ENCODE peak calls at places on chromosome 6, in four cellular contexts. One of them, this sample, is unnamed.

GRCh38 chr6:27178860-27179259 is 68.6 kb upstream of the PRSS16 start:
- DNase-seq in K562: no peak
- DNase-seq in HCT116: no peak
- DNase-seq in H1: no peak
- DNase-seq in this sample: no peak

GRCh38 chr6:111456208-111456607 is 26.8 kb downstream of the REV3L start:
- DNase-seq in H1: no peak
- DNase-seq in HCT116: no peak
- DNase-seq in K562: no peak
- DNase-seq in this sample: no peak

GRCh38 chr6:39983193-39983592 is 48.9 kb upstream of the MOCS1 start:
- DNase-seq in K562: no peak
- DNase-seq in H1: no peak
- DNase-seq in HCT116: no peak
- DNase-seq in this sample: no peak

GRCh38 chr6:162973975-162974374 is 246.2 kb downstream of the PACRG start:
- DNase-seq in K562: no peak
- DNase-seq in H1: no peak
- DNase-seq in HCT116: no peak
- DNase-seq in this sample: no peak

GRCh38 chr6:112272799-112273198 is 18.4 kb upstream of the LAMA4 start:
- DNase-seq in H1: no peak
- DNase-seq in K562: no peak
- DNase-seq in HCT116: no peak
- DNase-seq in this sample: no peak

GRCh38 chr6:82144852-82145332 is 102.7 kb downstream of the IBTK start:
- DNase-seq in H1: no peak
- DNase-seq in HCT116: peak
- DNase-seq in K562: no peak
- DNase-seq in this sample: peak

GRCh38 chr6:13535306-13535705 is 39.1 kb upstream of the SIRT5 start:
- DNase-seq in H1: no peak
- DNase-seq in HCT116: no peak
- DNase-seq in K562: no peak
- DNase-seq in this sample: no peak

GRCh38 chr6:29762051-29762450 is 38.8 kb downstream of the HLA-F start:
- DNase-seq in HCT116: no peak
- DNase-seq in H1: no peak
- DNase-seq in K562: no peak
- DNase-seq in this sample: no peak

GRCh38 chr6:337782-338464 is 45.6 kb downstream of the DUSP22 start:
- DNase-seq in H1: no peak
- DNase-seq in HCT116: no peak
- DNase-seq in K562: no peak
- DNase-seq in this sample: no peak

GRCh38 chr6:108163644-108164536 is 1.9 kb upstream of the NR2E1 start:
- DNase-seq in H1: no peak
- DNase-seq in K562: no peak
- DNase-seq in HCT116: no peak
- DNase-seq in this sample: no peak

GRCh38 chr6:106512048-106512957 is 117.0 kb downstream of the RTN4IP1 start:
- DNase-seq in H1: peak
- DNase-seq in HCT116: no peak
- DNase-seq in K562: no peak
- DNase-seq in this sample: peak

GRCh38 chr6:138310294-138310693 is 67.4 kb upstream of the SMIM28 start:
- DNase-seq in H1: no peak
- DNase-seq in HCT116: no peak
- DNase-seq in K562: no peak
- DNase-seq in this sample: no peak

GRCh38 chr6:19210849-19211590 is 626.1 kb upstream of the ID4 start:
- DNase-seq in K562: peak
- DNase-seq in HCT116: no peak
- DNase-seq in H1: peak
- DNase-seq in this sample: peak

GRCh38 chr6:49553353-49553752 is 2.9 kb downstream of the C6orf141 start:
- DNase-seq in H1: no peak
- DNase-seq in K562: no peak
- DNase-seq in HCT116: peak
- DNase-seq in this sample: no peak

GRCh38 chr6:24740861-24741260 is 21.9 kb upstream of the C6orf62 start:
- DNase-seq in H1: no peak
- DNase-seq in K562: no peak
- DNase-seq in HCT116: no peak
- DNase-seq in this sample: no peak

GRCh38 chr6:89985744-89986493 is 91.7 kb downstream of the GJA10 start:
- DNase-seq in H1: no peak
- DNase-seq in HCT116: no peak
- DNase-seq in K562: peak
- DNase-seq in this sample: no peak

GRCh38 chr6:11325431-11325830 is 93.0 kb upstream of the NEDD9 start:
- DNase-seq in HCT116: no peak
- DNase-seq in K562: no peak
- DNase-seq in H1: no peak
- DNase-seq in this sample: no peak

GRCh38 chr6:13427838-13428527 is 59.4 kb downstream of the GFOD1 start:
- DNase-seq in HCT116: no peak
- DNase-seq in K562: peak
- DNase-seq in H1: no peak
- DNase-seq in this sample: no peak

GRCh38 chr6:160973856-160974255 is 17.7 kb upstream of the MAP3K4 start:
- DNase-seq in HCT116: no peak
- DNase-seq in K562: no peak
- DNase-seq in H1: no peak
- DNase-seq in this sample: no peak

GRCh38 chr6:163538331-163538730 is 123.8 kb downstream of the QKI start:
- DNase-seq in HCT116: no peak
- DNase-seq in K562: no peak
- DNase-seq in H1: no peak
- DNase-seq in this sample: no peak

GRCh38 chr6:17816921-17817611 is 110.3 kb upstream of the NUP153 start:
- DNase-seq in K562: no peak
- DNase-seq in HCT116: no peak
- DNase-seq in H1: no peak
- DNase-seq in this sample: no peak

GRCh38 chr6:93419304-93420162 is at the start of gene EPHA7:
- DNase-seq in H1: peak
- DNase-seq in K562: peak
- DNase-seq in HCT116: no peak
- DNase-seq in this sample: peak

GRCh38 chr6:138546733-138547185 is 47.5 kb upstream of the NHSL1 start:
- DNase-seq in H1: no peak
- DNase-seq in HCT116: no peak
- DNase-seq in K562: no peak
- DNase-seq in this sample: no peak

GRCh38 chr6:169652896-169653295 is 48.9 kb downstream of the WDR27 start:
- DNase-seq in K562: no peak
- DNase-seq in H1: no peak
- DNase-seq in HCT116: no peak
- DNase-seq in this sample: no peak

GRCh38 chr6:15453186-15453585 is 207.3 kb downstream of the JARID2 start:
- DNase-seq in HCT116: no peak
- DNase-seq in K562: no peak
- DNase-seq in H1: no peak
- DNase-seq in this sample: no peak

GRCh38 chr6:43468748-43469681 is 8.4 kb upstream of the TJAP1 start:
- DNase-seq in H1: no peak
- DNase-seq in HCT116: no peak
- DNase-seq in K562: no peak
- DNase-seq in this sample: peak

DNA sequence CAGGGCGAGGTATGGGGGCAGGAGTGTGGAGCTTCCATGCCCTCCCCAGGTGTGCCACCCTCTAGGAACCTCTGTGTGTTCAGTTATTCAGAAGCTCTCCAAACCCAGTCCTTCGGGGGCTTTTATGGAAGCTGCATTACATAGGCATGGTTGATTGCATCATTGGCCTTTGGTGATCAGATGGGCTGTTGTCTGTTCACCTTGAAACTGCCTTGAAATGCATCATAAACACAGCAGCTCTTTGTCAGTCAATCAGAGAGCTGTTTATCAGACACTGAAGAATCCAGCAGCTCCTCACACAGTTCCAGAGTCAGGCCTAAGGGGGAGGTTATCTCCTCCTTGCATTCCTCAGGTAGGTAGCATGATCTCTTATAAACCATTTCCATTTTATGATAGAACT is 62.4 kb downstream of the E2F3 start:
- DNase-seq in H1: no peak
- DNase-seq in HCT116: no peak
- DNase-seq in K562: no peak
- DNase-seq in this sample: no peak
- TF ChIP-seq JUND in H1: no peak
- TF ChIP-seq JUND in HCT116: no peak
- TF ChIP-seq JUND in K562: peak
- TF ChIP-seq JUND in this sample: no peak

GRCh38 chr6:125753218-125753936 is 3.9 kb downstream of the HEY2 start:
- DNase-seq in H1: no peak
- DNase-seq in K562: no peak
- DNase-seq in HCT116: peak
- DNase-seq in this sample: peak
- TF ChIP-seq JUND in H1: no peak
- TF ChIP-seq JUND in K562: no peak
- TF ChIP-seq JUND in HCT116: no peak
- TF ChIP-seq JUND in this sample: no peak

GRCh38 chr6:45187841-45188240 is 140.3 kb upstream of the RUNX2 start:
- DNase-seq in K562: no peak
- DNase-seq in H1: no peak
- DNase-seq in HCT116: no peak
- DNase-seq in this sample: no peak

GRCh38 chr6:45184937-45185336 is 143.2 kb upstream of the RUNX2 start:
- DNase-seq in H1: no peak
- DNase-seq in HCT116: no peak
- DNase-seq in K562: no peak
- DNase-seq in this sample: no peak

GRCh38 chr6:45185403-45186251 is 142.5 kb upstream of the RUNX2 start:
- DNase-seq in K562: peak
- DNase-seq in H1: no peak
- DNase-seq in HCT116: no peak
- DNase-seq in this sample: no peak

DNA sequence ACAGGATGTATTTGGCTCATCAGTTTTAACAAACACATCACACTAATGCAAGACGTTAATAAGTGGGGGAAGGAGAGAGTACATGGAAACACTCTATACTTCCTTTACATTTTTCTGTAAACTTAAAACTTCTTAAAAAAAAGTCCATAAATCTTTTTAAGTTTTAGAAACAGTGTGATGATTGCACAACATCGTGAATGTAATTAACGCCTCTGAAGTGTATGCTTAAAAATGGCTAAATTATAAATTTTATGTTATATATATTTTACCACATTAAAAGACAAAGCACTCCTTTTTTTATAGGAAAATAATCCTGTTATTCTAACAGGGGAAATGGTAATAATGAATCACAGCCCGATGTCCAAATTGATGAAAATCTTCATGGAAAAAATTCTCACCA is 144.1 kb upstream of the RUNX2 start:
- DNase-seq in HCT116: no peak
- DNase-seq in H1: no peak
- DNase-seq in K562: no peak
- DNase-seq in this sample: no peak
- TF ChIP-seq JUND in HCT116: no peak
- TF ChIP-seq JUND in H1: no peak
- TF ChIP-seq JUND in K562: no peak
- TF ChIP-seq JUND in this sample: no peak

GRCh38 chr6:5778317-5778857 is 228.3 kb downstream of the NRN1 start:
- DNase-seq in K562: no peak
- DNase-seq in HCT116: no peak
- DNase-seq in H1: no peak
- DNase-seq in this sample: no peak
- TF ChIP-seq JUND in K562: no peak
- TF ChIP-seq JUND in HCT116: no peak
- TF ChIP-seq JUND in H1: no peak
- TF ChIP-seq JUND in this sample: no peak

DNA sequence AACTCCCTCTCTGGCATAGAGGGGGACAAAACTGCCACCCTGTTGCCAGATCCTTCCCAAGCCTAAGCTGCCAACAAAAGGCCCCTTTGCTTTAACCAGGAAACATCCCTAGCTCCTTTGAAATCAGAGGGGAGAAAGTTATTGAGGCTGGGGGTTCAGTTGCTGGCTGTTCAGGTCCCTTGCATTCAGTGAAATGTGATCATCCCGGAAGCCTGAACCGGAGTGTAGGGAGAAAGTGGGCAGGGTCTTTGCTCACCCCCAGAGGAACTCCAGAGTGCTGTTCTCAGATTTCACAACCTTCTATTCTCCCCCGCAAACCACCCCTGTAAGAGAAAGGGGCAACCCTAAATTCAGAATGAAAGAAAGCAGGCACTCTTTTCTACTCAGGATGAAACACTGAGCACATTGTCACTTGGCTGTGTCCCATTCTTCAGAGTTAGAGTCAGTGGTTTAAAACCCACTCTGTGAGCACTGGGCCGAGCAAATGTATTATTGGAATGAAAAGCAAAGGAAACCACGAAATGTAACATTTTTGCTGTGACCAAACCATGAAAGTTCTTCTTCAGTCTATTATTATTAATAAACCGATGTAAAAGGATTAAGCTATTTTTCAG is 139.8 kb downstream of the KHDC1L start:
- DNase-seq in HCT116: no peak
- DNase-seq in K562: no peak
- DNase-seq in H1: peak
- DNase-seq in this sample: no peak
- TF ChIP-seq JUND in HCT116: no peak
- TF ChIP-seq JUND in K562: no peak
- TF ChIP-seq JUND in H1: no peak
- TF ChIP-seq JUND in this sample: no peak